ENCODE peak calls at places on chromosomes 16 and 17, in six cellular contexts. I is HTR-8/SVneo; B is activated T-cell treated with anti-CD3 and anti-CD28 coated beads, Interleukin-2, amount 50 U/mL, for 72 hours; S is PC-9; Q is adrenal gland; T is A549. Y is an unnamed sample.
A peak's percentile ranks its signal among the peaks of the same experiment; 100 is the strongest.

GRCh38 chr16:88906535-88907105 is 40.2 kb upstream of the PABPN1L start:
- DNase-seq in I (no peak), B (no peak), S (no peak), Q (no peak), T (no peak), Y (no peak)

GRCh38 chr17:39831588-39831987 is 32.5 kb downstream of the IKZF3 start:
- DNase-seq in I (no peak), B (no peak), S (no peak), Q (no peak), T (no peak), Y (no peak)

GRCh38 chr17:6775871-6776405 is at the start of gene FBXO39:
- DNase-seq in I (no peak), B (no peak), S (no peak), Q (no peak), T (no peak), Y (peak; percentile 33)

GRCh38 chr17:35073183-35073790 is 9.8 kb upstream of the RFFL start:
- DNase-seq in I (no peak), B (no peak), S (peak; percentile 86), Q (no peak), T (no peak), Y (no peak)

GRCh38 chr17:34930283-34930682 is 31.0 kb downstream of the CCT6B start:
- DNase-seq in I (no peak), B (no peak), S (no peak), Q (no peak), T (no peak), Y (no peak)

GRCh38 chr17:68532826-68533225 is 20.6 kb downstream of the PRKAR1A start:
- DNase-seq in I (no peak), B (no peak), S (no peak), Q (no peak), T (no peak), Y (no peak)

GRCh38 chr17:75272848-75273184 is 1.8 kb upstream of the MIF4GD start:
- DNase-seq in I (no peak), B (no peak), S (no peak), Q (no peak), T (no peak), Y (no peak)

GRCh38 chr17:11893862-11894261 is 103.4 kb downstream of the ZNF18 start:
- DNase-seq in I (no peak), B (no peak), S (no peak), Q (no peak), T (no peak), Y (no peak)

GRCh38 chr17:71530227-71530626 is 590.6 kb upstream of the SOX9 start:
- DNase-seq in I (no peak), B (no peak), S (no peak), Q (no peak), T (no peak), Y (no peak)

GRCh38 chr16:57268804-57269800 is 15.4 kb downstream of the PLLP start:
- DNase-seq in I (no peak), B (no peak), S (no peak), Q (peak; percentile 87), T (peak; percentile 40), Y (no peak)

GRCh38 chr17:29038511-29039300 is 4.2 kb upstream of the PIPOX start:
- DNase-seq in I (no peak), B (no peak), S (no peak), Q (no peak), T (no peak), Y (no peak)

GRCh38 chr17:72222971-72223370 is 102.2 kb downstream of the SOX9 start:
- DNase-seq in I (no peak), B (no peak), S (no peak), Q (no peak), T (no peak), Y (no peak)

Y was measured in GM06990.